ENCODE peak calls at places on chromosomes 2 and 18, in six cellular contexts. K is germinal center, M is lung microvascular endothelial cell, J is GM04504, V is AG04450, Z is amniotic stem cell. E is an unnamed sample.

GRCh38 chr2:190789074-190790004 is 91.3 kb upstream of the GLS start:
- DNase-seq in J (no peak), Z (no peak), K (no peak), M (peak; percentile 54), V (no peak), E (no peak)

GRCh38 chr2:74491671-74492544 is 7.5 kb downstream of the LBX2 start:
- DNase-seq in J (no peak), K (no peak), Z (no peak), V (no peak), M (no peak), E (no peak)

GRCh38 chr2:97992836-97993825 is 2.6 kb downstream of the TMEM131 start:
- DNase-seq in J (no peak), Z (no peak), M (peak; percentile 19), K (no peak), V (no peak), E (no peak)

GRCh38 chr2:193776988-193777387 is 1582.3 kb upstream of the TMEFF2 start:
- DNase-seq in Z (no peak), K (no peak), V (no peak), J (no peak), M (no peak), E (no peak)

GRCh38 chr2:85791704-85792565 is 38.1 kb downstream of the ATOH8 start:
- DNase-seq in J (no peak), Z (no peak), M (no peak), V (no peak), K (no peak), E (no peak)

GRCh38 chr18:79944746-79945117 is 6.7 kb downstream of the SLC66A2 start:
- DNase-seq in V (no peak), K (no peak), J (no peak), M (no peak), Z (no peak), E (no peak)

GRCh38 chr18:64119916-64120315 is 29.0 kb downstream of the LINC00305 start:
- DNase-seq in Z (no peak), K (no peak), V (no peak), M (no peak), J (no peak), E (no peak)

GRCh38 chr2:27914046-27914792 is 23.7 kb downstream of the BABAM2 start:
- DNase-seq in V (no peak), Z (no peak), J (no peak), M (no peak), K (no peak), E (no peak)

GRCh38 chr2:46364797-46365457 is 67.7 kb downstream of the EPAS1 start:
- DNase-seq in M (peak; percentile 75), Z (peak; percentile 44), K (peak; percentile 46), J (peak; percentile 46), V (peak; percentile 20), E (peak; percentile 42)

GRCh38 chr18:57863706-57864105 is 60.6 kb upstream of the ATP8B1 start:
- DNase-seq in V (no peak), M (no peak), Z (no peak), J (no peak), K (no peak), E (no peak)

GRCh38 chr2:102016399-102016955 is 24.7 kb downstream of the IL1R2 start:
- DNase-seq in M (no peak), V (no peak), Z (no peak), K (no peak), J (no peak), E (no peak)

GRCh38 chr18:68713791-68714190 is 1.1 kb downstream of the TMX3 start:
- DNase-seq in M (no peak), V (no peak), Z (no peak), K (no peak), J (no peak), E (no peak)

GRCh38 chr2:149536649-149537048 is 50.9 kb downstream of the MMADHC start:
- DNase-seq in J (no peak), M (no peak), Z (no peak), V (no peak), K (no peak), E (no peak)

GRCh38 chr18:30333310-30333709 is 709.2 kb downstream of the DSC3 start:
- DNase-seq in M (no peak), J (no peak), K (no peak), Z (no peak), V (no peak), E (no peak)

GRCh38 chr18:42028232-42028832 is 73.3 kb downstream of the PIK3C3 start:
- DNase-seq in J (no peak), Z (peak; percentile 29), K (peak; percentile 37), M (peak; percentile 55), V (no peak), E (no peak)

GRCh38 chr2:159131882-159132281 is 154.6 kb downstream of the WDSUB1 start:
- DNase-seq in V (peak; percentile 79), J (no peak), M (peak; percentile 88), K (no peak), Z (peak; percentile 66), E (no peak)

GRCh38 chr2:41958775-41959174 is 89.0 kb upstream of the PKDCC start:
- DNase-seq in Z (no peak), K (no peak), M (no peak), V (no peak), J (no peak), E (no peak)

GRCh38 chr2:69118609-69119008 is 105.6 kb downstream of the ANTXR1 start:
- DNase-seq in J (peak; percentile 23), Z (no peak), V (no peak), M (no peak), K (no peak), E (no peak)

GRCh38 chr2:110929528-110929927 is 191.2 kb upstream of the BCL2L11 start:
- DNase-seq in Z (no peak), K (no peak), V (no peak), J (no peak), M (no peak), E (no peak)

GRCh38 chr2:226798422-226799210 is 1.0 kb downstream of the IRS1 start:
- DNase-seq in V (no peak), J (no peak), Z (no peak), K (peak; percentile 76), M (peak; percentile 27), E (no peak)

GRCh38 chr2:2022941-2023586 is 278.7 kb upstream of the PXDN start:
- DNase-seq in J (no peak), V (no peak), Z (no peak), M (no peak), K (no peak), E (no peak)

GRCh38 chr2:131105950-131106801 is 1.0 kb downstream of the PLEKHB2 start:
- DNase-seq in V (no peak), K (peak; percentile 54), M (peak; percentile 65), Z (no peak), J (no peak), E (no peak)

E was measured in Panc1.